ENCODE peak calls at places on chromosomes 2 and 18, in five cellular contexts. P is CD8-positive, alpha-beta T cell; O is hippocampal formation; C is endothelial cell of umbilical vein; V is uterus. I is an unnamed sample.

GRCh38 chr2:239952665-239953417 is 72.3 kb downstream of the NDUFA10 start:
- DNase-seq in P (no peak), O (no peak), C (no peak), V (no peak), I (no peak)

GRCh38 chr18:11025671-11026070 is 123.7 kb downstream of the PIEZO2 start:
- DNase-seq in P (no peak), O (no peak), C (no peak), V (no peak), I (no peak)

GRCh38 chr2:105517814-105518705 is 119.2 kb upstream of the FHL2 start:
- DNase-seq in P (no peak), O (peak), C (peak), V (peak), I (no peak)

GRCh38 chr18:36756262-36756661 is 72.5 kb downstream of the TPGS2 start:
- DNase-seq in P (no peak), O (no peak), C (no peak), V (no peak), I (no peak)

GRCh38 chr18:42446195-42446594 is 491.2 kb downstream of the PIK3C3 start:
- DNase-seq in P (no peak), O (no peak), C (peak), V (no peak), I (no peak)

GRCh38 chr2:65064728-65065552 is 8.7 kb downstream of the CEP68 start:
- DNase-seq in P (peak), O (peak), C (peak), V (peak), I (peak)

GRCh38 chr2:21095178-21095577 is 28.6 kb upstream of the TDRD15 start:
- DNase-seq in P (no peak), O (no peak), C (no peak), V (no peak), I (peak)

GRCh38 chr2:24207359-24207758 is 32.5 kb downstream of the FAM228A start:
- DNase-seq in P (no peak), O (no peak), C (no peak), V (no peak), I (no peak)

GRCh38 chr2:152176113-152176714 is 651 bp upstream of the STAM2 start:
- DNase-seq in P (no peak), O (no peak), C (no peak), V (no peak), I (no peak)

GRCh38 chr2:156332452-156333273 is at the start of gene NR4A2:
- DNase-seq in P (peak), O (peak), C (peak), V (peak), I (peak)

GRCh38 chr2:24711881-24712280 is 81.3 kb downstream of the PTRHD1 start:
- DNase-seq in P (no peak), O (no peak), C (no peak), V (no peak), I (no peak)

GRCh38 chr2:177600917-177601316 is 208.3 kb downstream of the AGPS start:
- DNase-seq in P (no peak), O (no peak), C (no peak), V (no peak), I (no peak)

GRCh38 chr2:233566141-233566956 is at the start of gene USP40:
- DNase-seq in P (peak), O (peak), C (peak), V (peak), I (peak)

GRCh38 chr18:62564044-62564443 is 41.2 kb downstream of the ZCCHC2 start:
- DNase-seq in P (no peak), O (no peak), C (no peak), V (no peak), I (no peak)

GRCh38 chr2:136787970-136788369 is 22.6 kb downstream of the THSD7B start:
- DNase-seq in P (no peak), O (no peak), C (no peak), V (no peak), I (no peak)

GRCh38 chr2:54103454-54104314 is 11.7 kb upstream of the ACYP2 start:
- DNase-seq in P (peak), O (no peak), C (peak), V (no peak), I (peak)

GRCh38 chr2:143877056-143877455 is 642.9 kb downstream of the ZEB2 start:
- DNase-seq in P (no peak), O (no peak), C (no peak), V (peak), I (no peak)

GRCh38 chr2:173986805-173987204 is 21.6 kb upstream of the SP3 start:
- DNase-seq in P (no peak), O (no peak), C (no peak), V (peak), I (no peak)

GRCh38 chr2:61368687-61369665 is 101.9 kb downstream of the USP34 start:
- DNase-seq in P (no peak), O (no peak), C (no peak), V (no peak), I (no peak)

GRCh38 chr2:170816499-170817246 is at the start of gene GAD1:
- DNase-seq in P (no peak), O (peak), C (peak), V (no peak), I (peak)

GRCh38 chr2:181680055-181680936 is at the start of gene NEUROD1:
- DNase-seq in P (peak), O (peak), C (no peak), V (no peak), I (peak)

GRCh38 chr2:84526562-84526961 is 10.3 kb downstream of the DNAH6 start:
- DNase-seq in P (no peak), O (no peak), C (no peak), V (no peak), I (no peak)

GRCh38 chr2:74806913-74807312 is 27.0 kb upstream of the HK2 start:
- DNase-seq in P (no peak), O (no peak), C (no peak), V (no peak), I (no peak)

GRCh38 chr18:51559198-51559901 is 361.9 kb upstream of the MEX3C start:
- DNase-seq in P (no peak), O (no peak), C (no peak), V (no peak), I (no peak)

GRCh38 chr18:42617086-42617725 is 498.3 kb downstream of the RIT2 start:
- DNase-seq in P (no peak), O (no peak), C (no peak), V (no peak), I (peak)

GRCh38 chr2:212548459-212548815 is 9.8 kb upstream of the ERBB4 start:
- DNase-seq in P (no peak), O (no peak), C (peak), V (no peak), I (no peak)

GRCh38 chr2:105800036-105800755 is 55.5 kb downstream of the NCK2 start:
- DNase-seq in P (no peak), O (no peak), C (peak), V (no peak), I (no peak)

GRCh38 chr2:220743203-220743602 is 828.9 kb downstream of the EPHA4 start:
- DNase-seq in P (no peak), O (no peak), C (no peak), V (no peak), I (no peak)

GRCh38 chr18:58254873-58255511 is 211.0 kb downstream of the NEDD4L start:
- DNase-seq in P (no peak), O (no peak), C (no peak), V (no peak), I (peak)

GRCh38 chr2:212683346-212683745 is 144.7 kb upstream of the ERBB4 start:
- DNase-seq in P (no peak), O (no peak), C (peak), V (no peak), I (no peak)

GRCh38 chr2:9236867-9237266 is 30.3 kb downstream of the ASAP2 start:
- DNase-seq in P (no peak), O (no peak), C (peak), V (no peak), I (no peak)

GRCh38 chr2:182447843-182448242 is 21.0 kb upstream of the PDE1A start:
- DNase-seq in P (no peak), O (no peak), C (no peak), V (no peak), I (no peak)

GRCh38 chr2:70828914-70829824 is 6.4 kb downstream of the CD207 start:
- DNase-seq in P (no peak), O (no peak), C (peak), V (no peak), I (no peak)

GRCh38 chr2:200377774-200378336 is 71.4 kb downstream of the SPATS2L start:
- DNase-seq in P (no peak), O (no peak), C (no peak), V (no peak), I (peak)

GRCh38 chr2:49251766-49252165 is 97.5 kb upstream of the FSHR start:
- DNase-seq in P (no peak), O (no peak), C (no peak), V (no peak), I (no peak)

GRCh38 chr18:12880532-12880892 is 3.5 kb downstream of the PTPN2 start:
- DNase-seq in P (no peak), O (no peak), C (no peak), V (no peak), I (no peak)

GRCh38 chr2:111198701-111199100 is 78.0 kb downstream of the BCL2L11 start:
- DNase-seq in P (no peak), O (no peak), C (no peak), V (no peak), I (no peak)

GRCh38 chr2:137842430-137842829 is 121.8 kb upstream of the HNMT start:
- DNase-seq in P (no peak), O (no peak), C (no peak), V (no peak), I (no peak)

GRCh38 chr2:233082934-233083755 is 23.0 kb downstream of the INPP5D start:
- DNase-seq in P (no peak), O (peak), C (peak), V (no peak), I (no peak)

I was measured in NCI-H510A treated with DMSO at 0.1 percent for 48 hours.